ENCODE peak calls at places on chromosomes 3 and 15, in seven cellular contexts. W, U, O, R, C, Q and Z are unnamed samples. For H3K4me1, the result is how much of the 10 kb centered on the place peaks cover.

GRCh38 chr3:86239956-86240355 is 751.0 kb downstream of the VGLL3 start:
- DNase-seq in W (no peak), Q (no peak), R (peak), U (no peak), O (no peak), C (no peak), Z (no peak)

GRCh38 chr15:36334059-36334458 is 245.4 kb upstream of the CDIN1 start:
- DNase-seq in Q (no peak), O (no peak), W (no peak), R (peak), U (no peak), C (no peak), Z (no peak)

GRCh38 chr3:36648241-36649034 is 115.9 kb downstream of the DCLK3 start:
- DNase-seq in Q (no peak), U (no peak), R (no peak), C (no peak), O (no peak), W (no peak), Z (no peak)

GRCh38 chr15:45611305-45611704 is 23.5 kb upstream of the SQOR start:
- DNase-seq in U (no peak), C (no peak), R (no peak), Q (no peak), W (no peak), O (peak), Z (no peak)

GRCh38 chr3:113697192-113698090 is 999 bp upstream of the USF3 start:
- DNase-seq in Q (peak), C (peak), U (no peak), R (peak), O (peak), W (no peak), Z (peak)

GRCh38 chr15:90441011-90441410 is 53.0 kb downstream of the IQGAP1 start:
- DNase-seq in C (no peak), O (no peak), U (no peak), W (no peak), R (no peak), Q (no peak), Z (no peak)

GRCh38 chr3:64900916-64901903 is 213.4 kb upstream of the ADAMTS9 start:
- DNase-seq in Q (no peak), W (no peak), R (no peak), C (no peak), O (no peak), U (no peak), Z (no peak)

GRCh38 chr3:197458179-197458707 is 97.5 kb downstream of the BDH1 start:
- DNase-seq in Q (no peak), C (no peak), R (no peak), U (no peak), W (peak), O (peak), Z (no peak)

GRCh38 chr3:15010664-15011063 is 54.5 kb downstream of the MRPS25 start:
- DNase-seq in C (no peak), Q (no peak), W (no peak), O (no peak), R (no peak), U (no peak), Z (no peak)

GRCh38 chr15:57330619-57331018 is 45.7 kb upstream of the CGNL1 start:
- DNase-seq in Q (no peak), R (no peak), O (no peak), W (no peak), U (no peak), C (no peak), Z (no peak)

GRCh38 chr15:59380902-59381610 is 8.4 kb upstream of the MYO1E start:
- DNase-seq in W (no peak), O (no peak), U (no peak), Q (no peak), C (no peak), R (no peak), Z (no peak)

GRCh38 chr3:131231710-131232348 is 149.7 kb upstream of the NUDT16 start:
- DNase-seq in O (no peak), W (no peak), U (no peak), Q (no peak), R (no peak), C (no peak), Z (no peak)

GRCh38 chr15:29268706-29269484 is 727 bp downstream of the NSMCE3 start:
- DNase-seq in Q (peak), U (peak), R (peak), C (peak), W (peak), O (peak), Z (peak)

DNA sequence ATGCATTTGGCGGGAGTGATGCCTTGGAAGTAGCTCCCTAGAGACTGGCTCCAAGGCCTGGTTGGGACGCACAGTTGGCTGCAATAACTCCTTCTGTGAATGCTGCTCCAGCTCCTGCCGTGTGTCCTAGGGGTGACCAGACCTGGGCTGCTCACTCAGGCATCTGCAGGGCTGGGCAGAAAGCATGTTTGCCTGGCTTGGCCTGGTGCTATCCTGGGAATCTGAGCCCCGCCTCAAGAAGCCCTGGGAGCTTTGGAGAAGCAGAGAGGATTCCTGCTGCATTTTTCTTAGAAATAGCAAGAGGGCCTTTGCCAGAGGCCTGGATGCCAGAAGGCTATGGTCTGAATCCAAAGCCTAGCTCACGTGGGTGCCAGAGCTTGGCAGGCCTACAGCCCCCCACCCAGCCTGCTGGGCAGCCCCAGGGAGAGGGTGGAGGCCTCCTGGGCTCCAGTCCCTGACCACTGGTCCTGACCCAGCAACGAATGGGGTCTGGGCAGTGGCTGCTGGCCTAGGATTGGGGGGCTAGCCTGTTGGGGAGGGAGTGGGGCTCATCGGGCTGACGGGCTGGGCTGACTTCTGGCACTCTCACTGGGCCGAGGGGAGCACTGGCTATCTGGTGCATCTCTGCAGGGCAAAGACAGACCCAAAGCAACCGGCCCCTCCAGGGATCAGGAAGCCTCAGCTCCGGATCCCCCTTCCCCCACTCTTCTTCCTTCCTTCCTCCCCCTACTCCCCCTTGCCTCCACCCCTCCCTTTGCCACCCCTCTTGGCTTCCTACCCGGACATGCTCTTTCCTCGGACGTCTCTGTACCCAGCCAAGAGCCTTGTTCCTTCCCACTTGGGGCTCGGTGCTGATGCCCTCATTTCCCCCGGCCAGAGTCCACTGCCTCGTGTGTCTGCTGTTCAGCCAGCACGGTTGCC is 10.5 kb downstream of the SEMA3F start:
- DNase-seq in O (no peak), Q (no peak), R (no peak), C (no peak), W (no peak), U (peak), Z (no peak)
- H3K4me1 ChIP-seq in O (under half), Q (under half), R (under half), C (under half), W (half or more), U (half or more), Z (under half)

DNA sequence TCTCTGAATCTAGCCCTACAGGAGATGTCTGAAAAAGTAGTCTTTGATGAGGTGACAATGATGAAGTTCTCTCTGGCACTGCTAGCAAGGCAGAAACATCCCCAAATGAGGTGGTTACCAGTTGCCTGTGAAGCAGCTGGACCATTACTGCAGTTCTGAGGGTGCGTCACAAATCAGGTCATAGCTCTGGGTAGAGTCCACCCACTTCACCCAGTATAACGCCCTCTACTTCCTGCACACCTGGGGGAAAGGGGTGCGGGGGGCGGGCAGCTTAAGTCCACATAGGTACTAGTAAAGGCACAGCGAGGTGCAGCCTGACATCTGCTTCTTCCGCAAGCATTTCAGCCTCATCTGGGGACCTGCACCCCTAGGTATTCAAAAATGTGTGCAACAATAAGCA is 13.4 kb upstream of the SATB1 start:
- DNase-seq in W (peak), U (no peak), O (peak), R (no peak), Q (no peak), C (no peak), Z (peak)
- H3K4me3 ChIP-seq in W (no peak), U (no peak), O (peak), R (no peak), Q (no peak), C (no peak), Z (no peak)

GRCh38 chr15:74127255-74127953 is 3.0 kb upstream of the ISLR2 start:
- DNase-seq in W (peak), Q (peak), O (peak), C (peak), R (peak), U (peak), Z (peak)
- H3K4me1 ChIP-seq in W (under half), Q (under half), O (under half), C (under half), R (under half), U (under half), Z (under half)

GRCh38 chr3:122512284-122512683 is 2.5 kb downstream of the KPNA1 start:
- DNase-seq in C (no peak), Q (no peak), W (no peak), O (no peak), R (no peak), U (no peak), Z (no peak)
- H3K4me3 ChIP-seq in C (no peak), Q (no peak), W (no peak), O (no peak), R (no peak), U (no peak), Z (no peak)

GRCh38 chr3:125147491-125147820 is 65.1 kb downstream of the SLC12A8 start:
- DNase-seq in U (no peak), O (no peak), C (no peak), Q (no peak), R (no peak), W (no peak), Z (no peak)
- H3K4me1 ChIP-seq in U (half or more), O (under half), C (under half), Q (under half), R (under half), W (half or more), Z (half or more)

DNA sequence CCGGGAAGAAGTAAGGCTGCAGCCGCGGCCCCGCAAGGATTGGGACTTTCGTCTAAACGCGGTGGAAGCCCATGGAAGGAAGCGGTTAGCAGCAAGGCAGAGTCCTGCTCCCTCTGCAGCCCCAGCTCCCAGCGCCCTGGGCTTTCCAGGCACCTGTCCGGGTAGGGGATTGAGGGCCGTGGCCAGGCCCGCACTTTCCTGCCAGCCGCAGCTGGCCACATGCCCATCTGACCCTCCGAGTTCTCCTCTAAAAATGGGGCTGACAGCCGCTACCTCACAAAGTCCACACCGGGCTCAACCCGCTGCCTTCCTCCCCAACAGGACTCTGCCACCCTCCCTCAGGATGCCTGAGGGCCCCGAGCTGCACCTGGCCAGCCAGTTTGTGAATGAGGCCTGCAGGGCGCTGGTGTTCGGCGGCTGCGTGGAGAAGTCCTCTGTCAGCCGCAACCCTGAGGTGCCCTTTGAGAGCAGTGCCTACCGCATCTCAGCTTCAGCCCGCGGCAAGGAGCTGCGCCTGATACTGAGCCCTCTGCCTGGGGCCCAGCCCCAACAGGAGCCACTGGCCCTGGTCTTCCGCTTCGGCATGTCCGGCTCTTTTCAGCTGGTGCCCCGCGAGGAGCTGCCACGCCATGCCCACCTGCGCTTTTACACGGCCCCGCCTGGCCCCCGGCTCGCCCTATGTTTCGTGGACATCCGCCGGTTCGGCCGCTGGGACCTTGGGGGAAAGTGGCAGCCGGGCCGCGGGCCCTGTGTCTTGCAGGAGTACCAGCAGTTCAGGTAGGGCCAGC is 1.9 kb downstream of the NEIL1 start:
- DNase-seq in W (peak), C (no peak), R (peak), U (no peak), Q (peak), O (no peak), Z (peak)
- H3K4me3 ChIP-seq in W (peak), C (peak), R (peak), U (peak), Q (peak), O (no peak), Z (peak)

DNA sequence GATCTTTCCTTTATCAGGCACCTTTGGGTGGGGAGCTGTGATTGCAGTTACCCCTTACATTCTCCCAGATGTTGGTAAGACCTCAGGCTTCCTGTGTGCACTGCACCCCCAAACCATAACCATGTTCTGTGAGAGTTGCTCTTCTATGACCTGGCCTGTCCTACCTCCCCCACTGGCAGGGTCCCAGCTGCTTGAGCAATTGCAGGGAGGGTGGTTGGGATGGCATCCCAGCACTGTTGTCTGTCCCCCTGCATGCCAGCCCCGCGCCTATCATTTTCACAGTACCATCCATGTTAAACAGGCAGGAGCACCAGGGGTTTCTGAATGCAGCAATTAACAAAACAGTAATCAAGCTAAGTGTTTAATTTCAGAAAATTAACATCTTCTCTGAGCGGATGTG is 345.5 kb downstream of the EPHB1 start:
- DNase-seq in C (no peak), U (no peak), W (no peak), R (no peak), Q (no peak), O (no peak), Z (no peak)
- H3K4me1 ChIP-seq in C (under half), U (under half), W (under half), R (under half), Q (under half), O (under half), Z (under half)

DNA sequence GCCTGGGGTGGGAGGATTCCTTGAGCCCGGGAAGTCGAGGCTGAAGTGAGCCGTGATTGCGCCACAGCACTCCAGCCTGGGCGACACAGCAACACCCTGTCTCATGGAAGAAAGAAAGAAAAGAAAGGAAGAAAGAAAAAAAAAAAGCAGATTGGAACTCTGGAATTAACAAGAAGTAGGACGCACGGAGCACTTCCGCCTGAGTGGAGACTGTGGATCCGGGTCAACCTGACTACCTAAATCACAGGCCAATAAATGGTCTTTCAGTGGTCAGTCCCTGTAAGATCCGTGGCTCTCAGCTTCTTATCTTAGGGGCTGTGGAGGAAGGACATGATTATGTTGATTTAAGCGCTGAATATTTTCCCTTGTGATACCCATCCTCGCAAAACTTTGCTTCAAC is 2.4 kb upstream of the PPARG start:
- DNase-seq in R (no peak), O (no peak), C (no peak), W (no peak), Q (no peak), U (no peak), Z (no peak)
- H3K4me3 ChIP-seq in R (no peak), O (no peak), C (no peak), W (no peak), Q (no peak), U (no peak), Z (no peak)

DNA sequence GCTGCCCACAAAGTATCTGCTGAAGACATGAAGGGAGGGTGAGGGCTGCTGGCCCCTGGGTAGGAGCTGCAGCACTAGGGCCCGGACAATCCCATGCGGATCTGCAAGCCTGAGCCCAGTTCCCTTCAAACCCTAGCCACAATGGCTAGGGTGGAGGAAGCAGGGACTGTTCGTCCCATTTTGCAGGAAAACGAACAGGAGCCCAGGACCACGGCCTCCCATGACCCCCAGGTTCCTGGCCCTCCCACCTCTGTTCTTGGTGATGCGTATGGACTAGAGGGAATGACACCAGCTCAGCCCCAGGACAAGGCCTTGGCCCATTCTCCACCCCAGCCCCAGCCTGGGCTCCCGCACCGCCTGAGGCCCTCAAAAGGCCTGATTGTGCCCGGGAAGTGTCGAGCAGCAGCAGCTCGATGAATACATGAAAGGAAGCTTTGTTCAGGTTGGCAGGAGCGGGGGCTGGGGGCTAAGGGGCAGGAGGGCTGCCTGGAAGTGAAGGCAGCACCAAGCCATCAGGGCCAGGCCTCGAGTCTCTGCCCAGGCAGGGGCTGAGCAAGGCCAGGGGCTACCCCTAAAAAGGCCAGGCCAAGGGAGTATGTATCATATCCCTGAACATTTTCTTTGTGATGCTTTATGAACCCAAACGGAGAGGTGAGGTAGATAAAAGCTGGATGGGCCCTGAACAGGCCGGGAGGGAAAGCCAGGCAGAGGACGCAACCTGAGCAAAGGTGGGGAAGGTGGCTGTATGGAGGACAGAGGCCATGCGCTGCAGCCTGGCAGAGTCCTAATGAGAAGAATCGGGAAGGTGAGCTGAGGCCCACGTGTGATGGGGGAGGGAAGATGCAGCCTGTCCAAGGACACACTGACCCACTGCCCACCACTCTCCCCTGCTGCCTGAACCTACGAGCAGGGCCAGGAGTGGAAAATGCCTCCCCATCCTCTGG is 12.2 kb downstream of the SEMA7A start:
- DNase-seq in C (no peak), Q (no peak), R (no peak), W (no peak), O (no peak), U (no peak), Z (peak)
- H3K4me1 ChIP-seq in C (under half), Q (under half), R (under half), W (under half), O (under half), U (under half), Z (under half)